ENCODE peak calls at places on chromosomes 6 and 20, in nine cellular contexts. T is brain microvascular endothelial cell, U is fibroblast of lung, D is GM23338, J is uterus, F is astrocyte, W is H9, G is heart right ventricle, H is body of pancreas. O is an unnamed sample. For H3K27me3, the result is how much of the 10 kb centered on the place peaks cover.

GRCh38 chr20:11718474-11719094 is 199.1 kb upstream of the BTBD3 start:
- DNase-seq in G (no peak), F (no peak), H (no peak), J (no peak), U (no peak), D (peak), T (no peak), W (no peak), O (no peak)

GRCh38 chr6:157184202-157185015 is 138.9 kb downstream of the TMEM242 start:
- DNase-seq in W (peak), J (peak), D (peak), H (peak), G (peak), T (peak), U (peak), F (peak), O (peak)

GRCh38 chr6:32151131-32151884 is 431 bp downstream of the PRRT1 start:
- DNase-seq in U (no peak), G (no peak), F (no peak), D (peak), H (no peak), T (no peak), W (no peak), J (peak), O (no peak)

GRCh38 chr6:109073344-109074235 is 21.1 kb downstream of the SESN1 start:
- DNase-seq in U (peak), D (peak), F (peak), W (no peak), G (no peak), T (peak), J (peak), H (peak), O (peak)

GRCh38 chr6:165106261-165106660 is 203.1 kb downstream of the C6orf118 start:
- DNase-seq in J (no peak), D (no peak), G (no peak), T (no peak), W (no peak), F (no peak), H (no peak), U (no peak), O (no peak)

GRCh38 chr6:125986295-125986955 is at the start of gene TRMT11:
- DNase-seq in W (peak), F (peak), J (peak), H (peak), U (peak), T (peak), D (peak), G (peak), O (peak)

GRCh38 chr6:91079939-91080338 is 493.1 kb upstream of the MAP3K7 start:
- DNase-seq in J (no peak), H (no peak), W (no peak), U (peak), D (peak), T (peak), F (peak), G (no peak), O (peak)

GRCh38 chr6:135334169-135334568 is 153.1 kb downstream of the MYB start:
- DNase-seq in T (peak), G (no peak), W (no peak), U (peak), D (no peak), J (no peak), F (peak), H (no peak), O (no peak)

GRCh38 chr6:169062272-169062671 is 191.4 kb downstream of the THBS2 start:
- DNase-seq in W (no peak), H (no peak), G (no peak), U (no peak), F (no peak), T (no peak), J (no peak), D (no peak), O (no peak)

GRCh38 chr20:47972916-47973309 is 187.6 kb upstream of the SULF2 start:
- DNase-seq in J (no peak), H (no peak), D (no peak), U (no peak), W (no peak), G (no peak), F (no peak), T (no peak), O (no peak)

DNA sequence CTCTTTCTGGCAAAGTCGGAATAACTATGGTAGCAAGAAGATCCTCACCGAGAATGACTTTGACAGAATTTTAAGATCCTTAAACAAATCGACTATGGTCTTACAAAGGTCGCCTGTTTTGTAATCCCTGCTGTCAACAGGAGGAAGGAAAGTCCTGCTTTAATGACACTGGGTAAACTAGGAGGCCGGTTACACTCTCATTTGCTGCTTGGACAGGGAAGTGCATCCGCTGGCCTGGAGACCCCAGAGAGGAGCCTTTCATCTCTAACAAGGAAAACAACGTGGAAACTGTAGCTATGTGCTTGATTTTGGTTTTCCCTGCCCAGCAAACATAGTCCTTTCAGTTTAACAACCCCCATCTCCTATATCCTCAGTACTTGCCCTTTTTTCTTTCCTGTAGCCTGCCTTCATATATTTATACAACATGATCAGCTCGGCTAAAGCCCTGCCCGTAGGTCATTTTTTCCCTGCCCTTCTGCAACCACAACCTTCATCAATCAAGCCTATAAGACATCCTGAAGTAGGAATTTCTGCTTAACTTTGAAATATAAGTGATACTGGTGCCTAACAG is 97.2 kb upstream of the RIN2 start:
- DNase-seq in W (no peak), G (no peak), F (no peak), D (no peak), H (no peak), T (no peak), J (no peak), U (no peak), O (no peak)
- H3K27me3 ChIP-seq in W (under half), G (under half), F (under half), D (under half), H (under half), T (under half), J (under half), U (under half), O (under half)

DNA sequence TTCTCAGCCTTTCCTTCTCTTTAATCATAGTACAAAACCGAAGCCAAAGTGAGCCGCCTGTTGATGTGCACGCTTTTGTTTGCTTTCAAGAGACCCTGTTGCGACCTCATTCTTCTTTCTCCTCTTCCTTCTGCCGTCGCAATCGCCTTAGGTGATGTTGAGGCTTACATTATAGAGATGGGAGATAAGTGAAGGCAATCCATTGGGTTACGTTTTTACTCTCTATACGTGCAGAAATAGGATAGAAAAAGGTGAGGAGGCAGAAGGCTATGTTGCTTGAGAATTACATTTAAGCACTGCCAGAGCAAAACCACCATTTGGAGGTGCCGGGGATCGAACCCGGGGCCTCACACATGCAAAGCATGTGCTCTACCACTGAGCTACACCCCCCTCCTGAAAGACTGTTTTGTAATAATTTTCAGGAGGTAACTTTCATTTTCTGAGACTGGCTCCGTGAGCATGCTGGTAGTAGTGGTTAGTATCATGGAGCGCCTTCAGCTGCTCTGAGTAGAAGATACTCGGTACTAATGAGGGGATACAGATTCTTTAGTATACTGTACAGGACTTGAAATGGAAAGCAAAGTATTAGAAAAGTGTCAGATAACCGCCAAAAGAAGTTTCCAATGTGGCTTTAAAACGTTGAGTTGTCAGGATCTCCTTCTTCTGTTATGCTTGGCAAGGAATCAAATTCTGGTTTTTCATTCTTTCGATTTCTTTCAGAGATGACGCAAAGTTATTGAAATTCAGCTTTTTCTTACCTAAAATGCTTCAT is 165.6 kb downstream of the TRIM27 start:
- DNase-seq in D (peak), G (no peak), J (no peak), F (peak), U (peak), T (peak), H (no peak), W (peak), O (peak)
- H3K27me3 ChIP-seq in D (half or more), G (half or more), J (under half), F (under half), U (under half), T (under half), H (under half), W (under half), O (half or more)

DNA sequence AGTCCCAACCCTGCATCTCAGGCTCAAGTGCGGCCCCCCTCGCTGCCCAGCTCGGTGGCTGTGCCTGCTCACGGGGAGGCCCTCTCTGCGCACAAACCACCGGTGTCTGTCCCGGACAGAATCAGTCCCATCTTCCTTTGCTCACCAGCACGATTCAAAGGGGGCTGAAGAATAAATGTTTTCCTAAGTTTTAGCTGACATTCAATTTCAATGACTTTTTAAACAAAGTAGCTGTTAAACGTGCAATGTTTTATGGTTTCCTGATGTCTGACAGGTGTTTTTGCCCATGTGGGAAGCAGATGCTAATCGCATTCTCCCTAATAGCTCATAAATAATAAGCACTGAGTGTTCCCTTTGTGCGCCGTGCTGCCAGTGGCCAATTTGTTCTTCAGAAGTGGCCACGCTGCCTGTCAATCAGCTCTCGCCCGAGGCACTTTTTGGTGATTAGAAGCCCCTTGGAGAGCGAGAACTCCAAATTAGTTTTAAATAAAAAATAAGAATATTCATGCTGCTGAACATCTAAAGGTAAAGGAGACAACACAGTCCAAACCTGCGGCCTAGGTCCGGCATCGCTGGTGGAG is 26.3 kb downstream of the BHLHE23 start:
- DNase-seq in F (no peak), J (no peak), D (no peak), U (no peak), W (no peak), T (no peak), G (no peak), H (no peak), O (no peak)
- H3K27me3 ChIP-seq in F (under half), J (under half), D (under half), U (under half), W (under half), T (under half), G (half or more), H (under half), O (under half)

GRCh38 chr6:133241088-133241900 is at the start of gene EYA4:
- DNase-seq in J (no peak), W (peak), F (peak), T (no peak), G (peak), H (no peak), D (peak), U (peak), O (peak)

GRCh38 chr6:133242761-133243590 is 1.8 kb downstream of the EYA4 start:
- DNase-seq in D (peak), J (no peak), T (no peak), F (no peak), W (peak), H (no peak), G (peak), U (no peak), O (no peak)

GRCh38 chr6:133243723-133244122 is 2.6 kb downstream of the EYA4 start:
- DNase-seq in H (no peak), W (no peak), J (no peak), T (no peak), U (no peak), G (no peak), D (no peak), F (no peak), O (no peak)

GRCh38 chr6:133241901-133242760 is 974 bp downstream of the EYA4 start:
- DNase-seq in W (peak), F (peak), T (no peak), U (peak), H (no peak), J (no peak), D (peak), G (peak), O (peak)

DNA sequence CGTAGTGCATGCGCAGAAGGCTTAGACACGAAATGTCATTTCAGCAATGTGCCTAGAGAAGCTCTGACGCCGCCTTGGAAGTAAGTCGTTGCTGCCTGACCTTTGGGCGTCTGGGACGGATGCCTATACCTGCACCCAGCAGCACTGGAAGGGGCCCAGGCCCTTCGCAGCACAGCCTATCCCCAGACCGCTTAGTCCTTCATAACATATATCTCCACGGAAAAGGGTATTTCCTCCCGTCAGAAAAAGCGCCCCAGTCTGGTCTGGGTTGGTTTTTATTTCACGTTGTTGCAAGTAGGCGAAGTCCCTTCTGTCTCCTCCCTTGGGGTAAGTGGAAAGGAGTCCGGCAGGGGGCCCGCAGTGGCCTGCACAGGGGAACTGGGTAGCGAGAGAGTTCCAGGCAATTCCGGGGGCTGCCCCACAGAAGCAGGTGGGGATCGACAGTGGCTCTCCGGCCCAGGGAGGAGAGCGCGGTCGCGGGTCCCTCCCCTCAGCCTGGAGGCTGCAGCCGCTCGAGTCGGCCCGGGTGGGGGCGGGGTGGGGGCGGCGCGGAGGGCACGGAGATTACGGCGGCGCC is 558 bp upstream of the EYA4 start:
- DNase-seq in J (no peak), F (peak), U (peak), G (peak), W (peak), D (peak), T (no peak), H (no peak), O (peak)
- H3K27me3 ChIP-seq in J (under half), F (under half), U (under half), G (under half), W (under half), D (half or more), T (half or more), H (under half), O (half or more)

DNA sequence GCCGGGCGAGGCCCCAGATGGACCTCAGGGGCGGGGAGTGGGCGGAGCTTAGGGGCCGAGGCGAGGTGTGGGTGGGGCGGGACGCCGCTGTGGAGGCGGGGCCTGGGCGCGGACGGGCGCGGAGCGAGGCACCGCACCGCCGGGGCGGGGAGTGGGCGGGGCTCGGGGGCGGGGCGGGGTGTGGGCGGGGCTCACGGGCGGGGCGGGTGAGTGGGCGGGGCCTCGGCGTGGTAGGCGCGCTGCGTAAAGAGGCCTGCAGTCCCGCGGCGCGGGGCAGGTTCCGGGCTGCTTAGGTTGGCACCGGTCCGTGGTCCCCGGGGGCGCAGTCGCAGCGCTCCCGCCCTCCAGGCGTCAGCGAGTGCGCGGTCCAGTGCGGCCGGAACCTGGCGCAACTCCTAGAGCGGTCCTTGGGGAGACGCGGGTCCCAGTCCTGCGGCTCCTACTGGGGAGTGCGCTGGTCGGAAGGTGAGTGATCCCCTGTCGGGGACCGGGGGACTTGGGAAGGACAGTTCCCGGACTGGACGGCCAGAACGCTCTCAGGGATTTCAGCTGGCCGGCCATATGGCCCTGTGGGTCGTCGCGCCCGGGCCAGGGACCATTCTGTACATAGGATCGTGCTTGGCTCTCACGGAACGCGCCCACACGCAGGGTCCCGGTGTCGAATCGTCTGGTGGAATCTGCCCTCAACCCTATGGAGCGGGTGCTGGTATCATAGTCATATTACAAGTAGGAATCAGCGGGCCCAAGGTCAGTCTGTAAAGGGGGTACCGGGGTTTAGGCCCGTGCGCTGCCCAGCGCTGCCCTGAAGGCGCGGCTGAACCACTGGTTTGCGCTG is at the start of gene NQO2:
- DNase-seq in F (peak), J (peak), H (peak), D (peak), G (peak), U (peak), W (peak), T (peak), O (peak)
- H3K27me3 ChIP-seq in F (under half), J (under half), H (under half), D (under half), G (under half), U (under half), W (under half), T (under half), O (under half)

GRCh38 chr6:149935668-149936067 is 6.1 kb upstream of the ULBP2 start:
- DNase-seq in F (no peak), D (no peak), U (no peak), W (no peak), T (no peak), J (no peak), H (no peak), G (no peak), O (no peak)
- H3K27me3 ChIP-seq in F (half or more), D (half or more), U (under half), W (half or more), T (under half), J (under half), H (under half), G (half or more), O (half or more)